ENCODE peak calls at places on chromosomes 7 and 10, in four cellular contexts. E, J, H and N are unnamed samples.

GRCh38 chr7:22563621-22564241 is 63.7 kb upstream of the STEAP1B start:
- DNase-seq in H (peak), J (no peak), E (no peak), N (no peak)

GRCh38 chr7:152759655-152760383 is at the start of gene ACTR3B:
- DNase-seq in J (peak), H (peak), E (peak), N (no peak)

GRCh38 chr7:15015545-15016314 is 113.2 kb upstream of the DGKB start:
- DNase-seq in E (peak), J (no peak), H (peak), N (no peak)

GRCh38 chr10:15310776-15311175 is 60.3 kb downstream of the FAM171A1 start:
- DNase-seq in J (no peak), E (no peak), H (no peak), N (no peak)

GRCh38 chr7:85041599-85042216 is 145.1 kb downstream of the SEMA3D start:
- DNase-seq in J (peak), H (peak), E (peak), N (peak)

GRCh38 chr7:54581511-54581910 is 39.3 kb downstream of the VSTM2A start:
- DNase-seq in J (no peak), E (peak), H (peak), N (no peak)

GRCh38 chr10:1152386-1153252 is 96.4 kb downstream of the WDR37 start:
- DNase-seq in J (no peak), E (no peak), H (no peak), N (no peak)

GRCh38 chr10:79129361-79129997 is 60.7 kb downstream of the ZMIZ1 start:
- DNase-seq in J (no peak), E (no peak), H (no peak), N (no peak)

GRCh38 chr10:4678023-4678950 is 147.7 kb upstream of the AKR1E2 start:
- DNase-seq in E (no peak), H (peak), J (no peak), N (peak)

GRCh38 chr10:80460399-80461207 is 6.5 kb downstream of the TSPAN14 start:
- DNase-seq in H (peak), E (no peak), J (peak), N (no peak)

GRCh38 chr10:24873281-24873683 is 79.1 kb downstream of the PRTFDC1 start:
- DNase-seq in E (peak), H (peak), J (no peak), N (peak)

GRCh38 chr7:19051767-19052375 is 65.6 kb downstream of the TWIST1 start:
- DNase-seq in J (no peak), E (no peak), H (peak), N (no peak)

GRCh38 chr10:125982256-125982948 is 86.0 kb downstream of the FANK1 start:
- DNase-seq in H (peak), J (no peak), E (peak), N (peak)

GRCh38 chr10:73758704-73759511 is 14.7 kb downstream of the SEC24C start:
- DNase-seq in J (no peak), H (no peak), E (no peak), N (no peak)

GRCh38 chr7:158950914-158951635 is 94.7 kb downstream of the DYNC2I1 start:
- DNase-seq in E (no peak), J (no peak), H (peak), N (no peak)

GRCh38 chr10:71999360-72000072 is 35.3 kb downstream of the CHST3 start:
- DNase-seq in E (no peak), J (no peak), H (peak), N (peak)

GRCh38 chr10:104260775-104261115 is 6.1 kb downstream of the GSTO1 start:
- DNase-seq in E (no peak), H (peak), J (no peak), N (no peak)

GRCh38 chr7:151114151-151115090 is 28.1 kb downstream of the AGAP3 start:
- DNase-seq in J (no peak), H (no peak), E (no peak), N (no peak)

GRCh38 chr7:76282344-76283253 is 19.9 kb upstream of the HSPB1 start:
- DNase-seq in J (no peak), E (no peak), H (no peak), N (no peak)

GRCh38 chr7:12067156-12067831 is 143.8 kb upstream of the TMEM106B start:
- DNase-seq in E (peak), J (no peak), H (peak), N (no peak)

GRCh38 chr10:131991726-131992125 is 10.0 kb upstream of the BNIP3 start:
- DNase-seq in E (no peak), J (no peak), H (no peak), N (no peak)

GRCh38 chr10:1978593-1978992 is 241.3 kb upstream of the ADARB2 start:
- DNase-seq in H (no peak), J (no peak), E (no peak), N (no peak)

GRCh38 chr7:106848851-106849442 is 16.1 kb upstream of the PIK3CG start:
- DNase-seq in H (peak), J (no peak), E (peak), N (peak)

GRCh38 chr7:118573065-118573464 is 348.6 kb downstream of the ANKRD7 start:
- DNase-seq in H (no peak), E (no peak), J (no peak), N (no peak)

GRCh38 chr10:114648368-114648767 is 9.7 kb downstream of the ABLIM1 start:
- DNase-seq in H (peak), J (no peak), E (peak), N (peak)

GRCh38 chr10:43700306-43700705 is 51.6 kb upstream of the ZNF32 start:
- DNase-seq in E (no peak), H (peak), J (no peak), N (no peak)

GRCh38 chr10:56604624-56605023 is 243.6 kb upstream of the ZWINT start:
- DNase-seq in H (no peak), E (no peak), J (no peak), N (no peak)

GRCh38 chr10:78925800-78926319 is 142.9 kb upstream of the ZMIZ1 start:
- DNase-seq in J (no peak), H (peak), E (peak), N (peak)

GRCh38 chr10:71765176-71765906 is 8.0 kb downstream of the VSIR start:
- DNase-seq in E (no peak), H (peak), J (no peak), N (no peak)

GRCh38 chr10:102668312-102669110 is 24.2 kb downstream of the TRIM8 start:
- DNase-seq in H (no peak), E (no peak), J (peak), N (no peak)

DNA sequence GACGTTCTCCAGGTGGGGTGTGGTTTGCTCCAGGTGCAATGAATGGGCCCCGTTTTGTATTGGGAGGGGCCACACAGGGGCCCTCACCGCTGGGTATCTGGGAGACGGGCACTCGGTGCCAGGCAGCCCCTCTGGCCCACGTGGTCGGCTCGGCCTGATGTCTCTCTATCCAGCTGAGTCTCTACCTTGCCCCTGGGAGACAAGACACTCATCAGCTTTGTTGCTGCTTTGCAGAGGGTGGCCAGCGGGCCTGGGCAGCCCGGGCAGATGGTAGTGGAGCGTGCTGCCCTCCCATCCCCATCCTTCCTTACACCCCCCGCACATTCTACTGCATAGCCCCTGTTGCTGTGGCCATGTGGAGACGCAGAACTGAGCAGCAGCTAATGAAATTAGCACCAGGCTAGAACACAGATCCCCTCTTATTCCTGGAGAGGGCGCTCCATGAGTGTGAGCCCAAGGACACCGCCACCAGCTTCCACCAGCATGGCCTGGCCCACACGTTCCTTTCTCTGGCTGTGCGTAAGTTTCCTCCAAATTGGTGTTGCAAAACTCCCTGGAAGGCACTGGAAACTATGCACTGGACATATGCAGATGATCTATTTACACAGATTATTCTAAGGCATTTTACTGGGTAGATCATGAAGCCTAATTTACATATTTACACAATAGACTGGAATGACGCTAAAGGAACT is 455.8 kb upstream of the FOXK1 start:
- DNase-seq in J (no peak), E (no peak), H (no peak), N (no peak)
- TF ChIP-seq CTCF in J (no peak), E (peak), H (no peak), N (no peak)

DNA sequence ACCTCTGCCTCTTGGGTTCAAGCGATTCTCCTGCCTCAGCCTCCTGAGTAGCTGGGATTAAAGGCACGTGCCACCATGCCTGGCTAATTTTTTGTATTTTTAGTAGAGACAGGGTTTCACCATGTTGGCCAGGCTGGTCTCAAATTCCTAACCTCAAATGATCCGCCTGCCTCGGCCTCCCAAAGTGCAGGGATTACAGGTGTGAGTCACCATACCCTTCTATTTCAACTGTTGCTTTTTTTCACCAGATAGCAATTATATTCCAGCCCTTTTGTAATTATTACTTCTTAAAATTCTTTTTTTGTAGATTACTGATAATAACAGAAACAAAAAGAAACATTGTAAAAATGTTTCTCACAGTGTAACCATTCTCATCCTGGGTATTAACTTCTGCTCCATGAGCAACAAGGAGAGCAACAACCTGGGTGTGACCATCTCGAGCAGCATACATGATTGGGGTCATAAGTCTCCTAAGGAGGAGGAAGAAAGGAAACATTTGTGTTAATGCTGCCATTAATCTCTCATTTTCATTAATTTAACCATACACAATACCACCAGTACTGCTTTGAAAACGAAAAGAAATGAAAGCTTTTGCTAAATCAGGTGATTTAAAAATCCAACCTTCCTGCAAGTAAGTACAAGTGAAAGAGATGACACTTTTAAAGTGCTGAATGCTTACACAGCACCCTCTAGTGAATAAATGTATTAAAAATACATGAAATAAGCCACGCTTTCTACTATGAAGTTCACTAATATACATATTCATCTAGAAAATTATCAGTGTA is 41.8 kb downstream of the ASZ1 start:
- DNase-seq in H (peak), J (no peak), E (peak), N (no peak)
- H3K4me3 ChIP-seq in H (no peak), J (no peak), E (no peak), N (no peak)

DNA sequence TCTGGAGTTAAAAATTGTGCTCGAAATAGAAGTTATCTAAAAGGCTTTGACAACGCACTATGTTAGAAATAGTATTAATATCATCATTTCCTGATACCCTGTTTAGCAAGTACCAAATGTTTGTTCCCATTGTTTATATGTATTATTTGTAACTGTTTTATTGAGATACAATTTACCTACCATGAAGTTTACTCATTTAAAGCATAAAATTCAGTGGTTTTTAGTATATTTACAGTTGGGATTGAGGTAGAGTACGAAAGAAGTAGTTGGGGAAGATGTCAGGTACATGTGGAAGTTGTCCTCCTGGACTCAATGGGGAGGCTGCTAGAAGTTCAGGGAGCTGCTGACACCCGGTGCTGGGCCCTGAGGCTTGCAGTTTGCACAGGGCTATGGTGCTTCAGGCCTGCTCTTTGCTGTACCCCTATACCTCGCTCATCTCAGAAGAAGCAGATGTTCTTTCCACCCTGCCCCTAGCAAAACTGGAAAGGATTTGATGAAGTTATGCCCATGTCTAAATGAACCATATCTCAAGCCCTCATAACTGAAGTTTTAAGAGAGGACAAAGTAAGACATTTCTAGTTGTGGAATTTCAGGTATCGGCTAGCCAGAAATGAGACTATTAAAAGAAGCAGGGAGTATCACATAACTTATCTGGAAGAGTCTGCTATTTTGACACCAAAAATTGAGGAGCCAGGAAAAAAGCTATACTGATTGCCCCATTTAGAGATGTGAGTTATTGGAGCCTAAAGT is 25.2 kb upstream of the WNT16 start:
- DNase-seq in H (no peak), E (no peak), J (no peak), N (no peak)
- TF ChIP-seq CTCF in H (no peak), E (no peak), J (no peak), N (no peak)

GRCh38 chr10:30555465-30555864 is 74.1 kb downstream of the LYZL2 start:
- DNase-seq in H (no peak), J (no peak), E (no peak), N (no peak)

GRCh38 chr10:30554443-30554831 is 75.1 kb downstream of the LYZL2 start:
- DNase-seq in E (no peak), H (peak), J (no peak), N (no peak)

GRCh38 chr10:30553625-30554442 is 75.7 kb downstream of the LYZL2 start:
- DNase-seq in E (no peak), H (peak), J (peak), N (peak)

GRCh38 chr10:30550967-30551815 is 78.4 kb downstream of the LYZL2 start:
- DNase-seq in H (no peak), E (no peak), J (no peak), N (no peak)

GRCh38 chr10:30553018-30553624 is 76.4 kb downstream of the LYZL2 start:
- DNase-seq in E (no peak), J (no peak), H (no peak), N (no peak)
- H3K4me3 ChIP-seq in E (no peak), J (no peak), H (no peak), N (no peak)

DNA sequence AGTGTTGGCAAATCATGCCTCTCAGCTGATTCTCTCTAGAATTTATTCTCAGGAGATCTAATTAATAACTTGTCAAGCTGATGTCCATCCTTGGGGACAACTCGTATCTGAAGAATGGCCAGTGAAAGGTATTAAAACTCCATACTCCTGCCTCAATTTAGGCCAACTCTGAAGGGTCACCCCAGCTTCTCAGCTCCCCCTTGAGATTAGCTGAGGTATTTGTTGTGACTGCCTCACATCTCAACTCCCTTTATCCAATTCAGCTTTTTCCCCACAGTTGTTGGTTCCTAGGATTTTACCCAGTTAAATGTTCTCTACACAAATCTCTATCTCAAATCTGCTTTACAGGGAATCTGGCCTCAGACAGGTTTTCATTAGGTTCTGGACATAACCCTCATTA is 182.4 kb downstream of the MALRD1 start:
- DNase-seq in E (no peak), H (no peak), J (no peak), N (no peak)
- TF ChIP-seq CTCF in E (no peak), H (no peak), J (no peak), N (no peak)